ENCODE peak calls at places on chromosome 19, in eight cellular contexts. G, H, P, R, C, O, M and A are unnamed samples.

GRCh38 chr19:51799998-51800848 is 5.3 kb downstream of the FPR3 start:
- DNase-seq in G (no peak), H (no peak), P (no peak), R (no peak), C (no peak), O (no peak), M (no peak), A (no peak)

GRCh38 chr19:50959731-50960500 is 7.1 kb upstream of the KLK5 start:
- DNase-seq in G (no peak), H (no peak), P (no peak), R (no peak), C (no peak), O (no peak), M (no peak), A (no peak)

GRCh38 chr19:17886515-17886914 is 14.8 kb downstream of the SLC5A5 start:
- DNase-seq in G (no peak), H (no peak), P (no peak), R (no peak), C (no peak), O (no peak), M (no peak), A (no peak)

GRCh38 chr19:710767-711166 is 2.0 kb downstream of the PALM start:
- DNase-seq in G (no peak), H (no peak), P (no peak), R (peak; percentile 80), C (no peak), O (no peak), M (no peak), A (no peak)

GRCh38 chr19:3868770-3869456 is at the start of gene ZFR2:
- DNase-seq in G (no peak), H (no peak), P (no peak), R (peak; percentile 74), C (no peak), O (no peak), M (no peak), A (no peak)

GRCh38 chr19:35908010-35908441 is at the start of gene TYROBP:
- DNase-seq in G (no peak), H (no peak), P (no peak), R (no peak), C (no peak), O (no peak), M (no peak), A (no peak)

GRCh38 chr19:41225238-41226052 is 6.4 kb downstream of the AXL start:
- DNase-seq in G (no peak), H (no peak), P (peak; percentile 80), R (no peak), C (no peak), O (no peak), M (no peak), A (peak; percentile 83)

GRCh38 chr19:4014541-4015491 is 7.3 kb downstream of the PIAS4 start:
- DNase-seq in G (no peak), H (peak; percentile 38), P (no peak), R (no peak), C (no peak), O (no peak), M (no peak), A (no peak)

GRCh38 chr19:54518844-54519243 is 16.2 kb downstream of the LAIR2 start:
- DNase-seq in G (no peak), H (no peak), P (no peak), R (no peak), C (no peak), O (no peak), M (peak; percentile 39), A (no peak)

GRCh38 chr19:15144046-15144646 is 36.9 kb downstream of the SYDE1 start:
- DNase-seq in G (no peak), H (no peak), P (no peak), R (no peak), C (no peak), O (no peak), M (no peak), A (no peak)

GRCh38 chr19:29927944-29928669 is 13.9 kb upstream of the URI1 start:
- DNase-seq in G (peak; percentile 18), H (no peak), P (no peak), R (no peak), C (no peak), O (no peak), M (peak; percentile 35), A (no peak)

GRCh38 chr19:5128251-5128931 is 159.5 kb downstream of the KDM4B start:
- DNase-seq in G (no peak), H (no peak), P (no peak), R (no peak), C (no peak), O (no peak), M (no peak), A (no peak)

GRCh38 chr19:53172892-53173291 is 14.0 kb upstream of the ZNF347 start:
- DNase-seq in G (no peak), H (no peak), P (no peak), R (no peak), C (no peak), O (no peak), M (no peak), A (no peak)

GRCh38 chr19:54248016-54248601 is 5.5 kb upstream of the LILRA6 start:
- DNase-seq in G (no peak), H (no peak), P (no peak), R (no peak), C (no peak), O (no peak), M (no peak), A (no peak)

GRCh38 chr19:30395283-30395682 is 23.1 kb downstream of the ZNF536 start:
- DNase-seq in G (no peak), H (no peak), P (no peak), R (no peak), C (no peak), O (no peak), M (no peak), A (no peak)

GRCh38 chr19:50817941-50818858 is 5.4 kb downstream of the KLK1 start:
- DNase-seq in G (no peak), H (peak; percentile 28), P (no peak), R (peak; percentile 80), C (peak; percentile 88), O (no peak), M (peak; percentile 67), A (no peak)

GRCh38 chr19:11578342-11579142 is 1.1 kb upstream of the ACP5 start:
- DNase-seq in G (no peak), H (peak; percentile 10), P (no peak), R (peak; percentile 52), C (peak; percentile 60), O (no peak), M (no peak), A (no peak)

GRCh38 chr19:38263696-38264485 is 482 bp upstream of the SPINT2 start:
- DNase-seq in G (no peak), H (peak; percentile 67), P (no peak), R (peak; percentile 65), C (peak; percentile 94), O (peak; percentile 66), M (no peak), A (peak; percentile 62)

GRCh38 chr19:16334421-16334820 is 9.8 kb downstream of the KLF2 start:
- DNase-seq in G (no peak), H (no peak), P (no peak), R (no peak), C (no peak), O (no peak), M (no peak), A (no peak)

GRCh38 chr19:10981496-10981895 is 20.7 kb downstream of the SMARCA4 start:
- DNase-seq in G (no peak), H (no peak), P (no peak), R (no peak), C (no peak), O (no peak), M (no peak), A (no peak)

GRCh38 chr19:39845172-39845571 is 1.0 kb downstream of the FBL start:
- DNase-seq in G (no peak), H (no peak), P (no peak), R (no peak), C (no peak), O (no peak), M (no peak), A (no peak)

GRCh38 chr19:3374369-3375112 is 8.2 kb downstream of the NFIC start:
- DNase-seq in G (no peak), H (no peak), P (no peak), R (no peak), C (no peak), O (no peak), M (no peak), A (no peak)

GRCh38 chr19:57587529-57587928 is 3.6 kb downstream of the ZIK1 start:
- DNase-seq in G (no peak), H (no peak), P (no peak), R (no peak), C (no peak), O (no peak), M (no peak), A (no peak)

GRCh38 chr19:4062576-4063368 is 3.9 kb downstream of the ZBTB7A start:
- DNase-seq in G (no peak), H (no peak), P (no peak), R (no peak), C (no peak), O (no peak), M (no peak), A (no peak)

GRCh38 chr19:15562861-15563260 is 52.2 kb upstream of the CYP4F8 start:
- DNase-seq in G (no peak), H (no peak), P (no peak), R (no peak), C (no peak), O (no peak), M (no peak), A (no peak)

GRCh38 chr19:17234911-17235617 is 9.0 kb downstream of the OCEL1 start:
- DNase-seq in G (no peak), H (peak; percentile 50), P (no peak), R (no peak), C (peak; percentile 62), O (no peak), M (peak; percentile 77), A (peak; percentile 77)

GRCh38 chr19:46475976-46476375 is 4.6 kb upstream of the PNMA8A start:
- DNase-seq in G (no peak), H (no peak), P (no peak), R (no peak), C (no peak), O (no peak), M (no peak), A (no peak)

GRCh38 chr19:35710784-35711723 is 6.7 kb downstream of the ZBTB32 start:
- DNase-seq in G (no peak), H (no peak), P (no peak), R (no peak), C (peak; percentile 64), O (no peak), M (no peak), A (no peak)

GRCh38 chr19:49434907-49435577 is 6.3 kb downstream of the SLC17A7 start:
- DNase-seq in G (no peak), H (no peak), P (no peak), R (no peak), C (no peak), O (no peak), M (no peak), A (no peak)

GRCh38 chr19:19262190-19263057 is 10.7 kb downstream of the TM6SF2 start:
- DNase-seq in G (no peak), H (no peak), P (no peak), R (no peak), C (no peak), O (no peak), M (no peak), A (no peak)

GRCh38 chr19:23868630-23869029 is 46.1 kb upstream of the ZNF726 start:
- DNase-seq in G (no peak), H (no peak), P (no peak), R (no peak), C (no peak), O (no peak), M (no peak), A (no peak)

GRCh38 chr19:9970481-9970880 is 34.2 kb upstream of the OLFM2 start:
- DNase-seq in G (no peak), H (no peak), P (no peak), R (no peak), C (no peak), O (no peak), M (no peak), A (no peak)

GRCh38 chr19:13932911-13933393 is 5.3 kb downstream of the PODNL1 start:
- DNase-seq in G (no peak), H (no peak), P (no peak), R (no peak), C (no peak), O (no peak), M (no peak), A (no peak)